ENCODE peak calls at places on chromosomes 12 and 14, in ten cellular contexts. I is NCI-H2081; H is activated naive CD8-positive, alpha-beta T cell treated with anti-CD3 and anti-CD28 coated beads, Interleukin-2, amount 10 ng/mL, durations not matched to agents 7 days and 5 days; J is GM10248; D is H54; R is left ventricle myocardium inferior; A is fibroblast of pulmonary artery; P is dorsolateral prefrontal cortex; Y is choroid plexus epithelial cell; W is effector CD4-positive, alpha-beta T cell. U is an unnamed sample.

GRCh38 chr14:104030958-104031357 is 54.5 kb upstream of the ASPG start:
- DNase-seq in I (no peak), H (no peak), J (no peak), D (no peak), R (no peak), A (no peak), P (no peak), Y (no peak), W (no peak), U (no peak)

GRCh38 chr12:15823360-15824128 is 34.4 kb upstream of the EPS8 start:
- DNase-seq in I (peak), H (no peak), J (no peak), D (no peak), R (no peak), A (no peak), P (no peak), Y (peak), W (no peak), U (peak)

GRCh38 chr14:90434370-90435020 is 37.7 kb downstream of the CALM1 start:
- DNase-seq in I (no peak), H (no peak), J (no peak), D (no peak), R (no peak), A (no peak), P (no peak), Y (no peak), W (no peak), U (no peak)

GRCh38 chr12:12432373-12432772 is 75.5 kb downstream of the BORCS5 start:
- DNase-seq in I (peak), H (no peak), J (no peak), D (no peak), R (no peak), A (peak), P (no peak), Y (peak), W (no peak), U (peak)

GRCh38 chr14:28755198-28755794 is 11.3 kb upstream of the FOXG1 start:
- DNase-seq in I (no peak), H (no peak), J (no peak), D (no peak), R (no peak), A (no peak), P (no peak), Y (no peak), W (no peak), U (no peak)

GRCh38 chr14:36313206-36313605 is 7.2 kb downstream of the MBIP start:
- DNase-seq in I (peak), H (no peak), J (no peak), D (no peak), R (no peak), A (no peak), P (no peak), Y (no peak), W (no peak), U (no peak)

GRCh38 chr12:116138781-116139180 is 138.7 kb downstream of the MED13L start:
- DNase-seq in I (no peak), H (no peak), J (no peak), D (no peak), R (no peak), A (no peak), P (no peak), Y (no peak), W (no peak), U (no peak)

GRCh38 chr12:109256011-109256410 is 53.1 kb downstream of the FOXN4 start:
- DNase-seq in I (no peak), H (no peak), J (no peak), D (no peak), R (no peak), A (no peak), P (no peak), Y (no peak), W (no peak), U (no peak)

GRCh38 chr12:67367843-67368242 is 98.7 kb downstream of the CAND1 start:
- DNase-seq in I (no peak), H (no peak), J (no peak), D (no peak), R (no peak), A (no peak), P (no peak), Y (peak), W (no peak), U (peak)

GRCh38 chr12:24921251-24922038 is 27.5 kb downstream of the BCAT1 start:
- DNase-seq in I (no peak), H (no peak), J (no peak), D (no peak), R (no peak), A (peak), P (no peak), Y (peak), W (no peak), U (peak)

GRCh38 chr12:104618691-104619090 is 161.9 kb downstream of the CHST11 start:
- DNase-seq in I (no peak), H (no peak), J (no peak), D (no peak), R (no peak), A (no peak), P (no peak), Y (no peak), W (no peak), U (no peak)

GRCh38 chr14:20630340-20631022 is 11.0 kb downstream of the OR6S1 start:
- DNase-seq in I (peak), H (no peak), J (peak), D (no peak), R (no peak), A (peak), P (no peak), Y (peak), W (no peak), U (peak)

GRCh38 chr12:57899010-57899662 is 42.2 kb upstream of the ATP23 start:
- DNase-seq in I (peak), H (peak), J (peak), D (peak), R (peak), A (peak), P (no peak), Y (peak), W (peak), U (peak)

GRCh38 chr12:89427508-89428156 is 75.3 kb upstream of the DUSP6 start:
- DNase-seq in I (no peak), H (no peak), J (peak), D (no peak), R (no peak), A (no peak), P (no peak), Y (peak), W (no peak), U (peak)

GRCh38 chr14:27573018-27573417 is 975.2 kb upstream of the NOVA1 start:
- DNase-seq in I (no peak), H (no peak), J (no peak), D (no peak), R (no peak), A (no peak), P (no peak), Y (no peak), W (no peak), U (no peak)

GRCh38 chr14:92555440-92556111 is 42.0 kb downstream of the RIN3 start:
- DNase-seq in I (no peak), H (no peak), J (no peak), D (no peak), R (no peak), A (no peak), P (no peak), Y (no peak), W (no peak), U (no peak)

GRCh38 chr14:103593577-103593976 is 30.8 kb downstream of the COA8 start:
- DNase-seq in I (no peak), H (no peak), J (peak), D (no peak), R (no peak), A (no peak), P (no peak), Y (no peak), W (no peak), U (no peak)

GRCh38 chr14:60509438-60510253 is 700 bp downstream of the SIX6 start:
- DNase-seq in I (peak), H (peak), J (peak), D (no peak), R (no peak), A (no peak), P (no peak), Y (no peak), W (no peak), U (no peak)

GRCh38 chr14:54085137-54085810 is 128.6 kb upstream of the BMP4 start:
- DNase-seq in I (no peak), H (no peak), J (no peak), D (no peak), R (no peak), A (peak), P (no peak), Y (peak), W (no peak), U (no peak)

GRCh38 chr14:25150934-25151790 is 101.2 kb upstream of the STXBP6 start:
- DNase-seq in I (peak), H (no peak), J (peak), D (no peak), R (no peak), A (peak), P (no peak), Y (peak), W (no peak), U (peak)

GRCh38 chr12:22101749-22102243 is 55.8 kb downstream of the CMAS start:
- DNase-seq in I (no peak), H (no peak), J (no peak), D (peak), R (no peak), A (peak), P (peak), Y (peak), W (no peak), U (peak)

GRCh38 chr12:53770281-53770680 is 18.5 kb upstream of the CISTR start:
- DNase-seq in I (no peak), H (no peak), J (no peak), D (no peak), R (no peak), A (peak), P (no peak), Y (peak), W (no peak), U (peak)

GRCh38 chr12:56160160-56160763 is 2.1 kb downstream of the MYL6 start:
- DNase-seq in I (peak), H (peak), J (no peak), D (no peak), R (no peak), A (peak), P (no peak), Y (peak), W (peak), U (peak)

GRCh38 chr14:101590062-101590461 is 28.8 kb downstream of the DIO3 start:
- DNase-seq in I (no peak), H (no peak), J (no peak), D (no peak), R (no peak), A (no peak), P (peak), Y (no peak), W (no peak), U (no peak)

U was measured in iris pigment epithelial cell.